ENCODE peak calls at places on chromosomes 3 and 15, in nine cellular contexts. H, Q, O, M, R, L, D, B and S are unnamed samples.

GRCh38 chr3:28677581-28677980 is 329.0 kb upstream of the AZI2 start:
- DNase-seq in H (no peak), Q (no peak), O (no peak), M (no peak), R (no peak), L (no peak), D (no peak), B (no peak), S (peak; percentile 59)

GRCh38 chr15:49103002-49103401 is 52.4 kb downstream of the COPS2 start:
- DNase-seq in H (no peak), Q (no peak), O (no peak), M (no peak), R (no peak), L (no peak), D (no peak), B (peak; percentile 61), S (no peak)

GRCh38 chr3:11370134-11370533 is 97.9 kb downstream of the ATG7 start:
- DNase-seq in H (no peak), Q (no peak), O (no peak), M (no peak), R (peak; percentile 23), L (no peak), D (no peak), B (no peak), S (no peak)

GRCh38 chr3:134250717-134251220 is at the start of gene RYK:
- DNase-seq in H (peak; percentile 92), Q (peak; percentile 77), O (peak; percentile 70), M (peak; percentile 63), R (peak; percentile 74), L (peak; percentile 83), D (peak; percentile 87), B (peak; percentile 60), S (peak; percentile 78)

GRCh38 chr3:125032100-125032643 is 23.6 kb downstream of the HEG1 start:
- DNase-seq in H (no peak), Q (no peak), O (no peak), M (no peak), R (no peak), L (no peak), D (no peak), B (no peak), S (no peak)

GRCh38 chr3:112651516-112651915 is 10.6 kb upstream of the CCDC80 start:
- DNase-seq in H (no peak), Q (no peak), O (no peak), M (no peak), R (no peak), L (no peak), D (no peak), B (peak; percentile 91), S (no peak)

GRCh38 chr3:24259901-24260512 is 234.6 kb downstream of the THRB start:
- DNase-seq in H (no peak), Q (no peak), O (peak; percentile 31), M (no peak), R (no peak), L (no peak), D (peak; percentile 53), B (peak; percentile 55), S (no peak)

GRCh38 chr15:62382046-62382445 is 217.0 kb upstream of the C2CD4B start:
- DNase-seq in H (no peak), Q (no peak), O (no peak), M (no peak), R (no peak), L (no peak), D (no peak), B (no peak), S (no peak)

GRCh38 chr3:142896201-142896755 is 7.4 kb upstream of the PCOLCE2 start:
- DNase-seq in H (no peak), Q (no peak), O (no peak), M (no peak), R (no peak), L (no peak), D (no peak), B (peak; percentile 80), S (no peak)

GRCh38 chr3:167723872-167724271 is 10.8 kb downstream of the PDCD10 start:
- DNase-seq in H (no peak), Q (no peak), O (no peak), M (no peak), R (no peak), L (no peak), D (no peak), B (no peak), S (no peak)

GRCh38 chr15:43329222-43329959 is 982 bp downstream of the LCMT2 start:
- DNase-seq in H (peak; percentile 79), Q (no peak), O (no peak), M (no peak), R (peak; percentile 22), L (no peak), D (no peak), B (peak; percentile 36), S (no peak)

GRCh38 chr3:3615533-3615932 is 183.7 kb upstream of the LRRN1 start:
- DNase-seq in H (no peak), Q (no peak), O (no peak), M (no peak), R (no peak), L (no peak), D (no peak), B (peak; percentile 72), S (no peak)

GRCh38 chr15:51382787-51383186 is 41.3 kb downstream of the GLDN start:
- DNase-seq in H (no peak), Q (no peak), O (peak; percentile 49), M (no peak), R (no peak), L (peak; percentile 21), D (no peak), B (peak; percentile 20), S (no peak)

GRCh38 chr3:63933459-63933858 is 21.3 kb upstream of the SCAANT1 start:
- DNase-seq in H (no peak), Q (no peak), O (no peak), M (no peak), R (no peak), L (no peak), D (no peak), B (no peak), S (no peak)

GRCh38 chr3:172519241-172519640 is 4.0 kb downstream of the TNFSF10 start:
- DNase-seq in H (no peak), Q (no peak), O (no peak), M (no peak), R (no peak), L (no peak), D (no peak), B (no peak), S (no peak)

GRCh38 chr3:160981217-160981938 is 123.8 kb downstream of the B3GALNT1 start:
- DNase-seq in H (no peak), Q (peak; percentile 9), O (no peak), M (no peak), R (peak; percentile 5), L (no peak), D (no peak), B (peak; percentile 8), S (peak; percentile 58)

GRCh38 chr3:51396401-51396800 is 5.3 kb downstream of the RBM15B start:
- DNase-seq in H (no peak), Q (no peak), O (no peak), M (no peak), R (no peak), L (no peak), D (no peak), B (no peak), S (no peak)

GRCh38 chr3:32315441-32315840 is 76.2 kb upstream of the CMTM7 start:
- DNase-seq in H (no peak), Q (no peak), O (no peak), M (no peak), R (no peak), L (no peak), D (no peak), B (no peak), S (no peak)

DNA sequence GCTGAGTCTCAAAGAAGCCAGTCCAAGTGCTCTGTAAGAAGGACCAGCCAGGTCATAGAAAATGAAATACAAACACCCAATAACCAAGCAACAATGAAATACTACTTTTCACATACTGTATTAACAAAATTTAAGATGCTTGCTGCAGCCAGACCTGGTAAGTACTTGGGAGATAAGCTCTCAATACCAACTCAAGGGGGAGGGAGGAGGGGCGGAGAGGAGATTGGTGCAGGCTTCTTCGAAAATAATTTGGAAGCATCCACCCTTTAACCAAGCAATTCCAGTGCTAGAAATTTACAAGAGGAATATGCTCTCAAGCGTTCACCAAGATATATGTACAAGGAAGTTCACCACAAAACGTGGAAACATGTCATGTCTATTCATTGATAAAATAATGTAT is 7.6 kb upstream of the LRRC2 start:
- DNase-seq in H (no peak), Q (no peak), O (no peak), M (no peak), R (no peak), L (no peak), D (no peak), B (no peak), S (no peak)
- H3K27ac ChIP-seq in H (no peak overlapping the region), Q (no peak overlapping the region), O (no peak overlapping the region), M (no peak overlapping the region), R (no peak overlapping the region), L (no peak overlapping the region), D (no peak overlapping the region), B (no peak overlapping the region), S (no peak overlapping the region)

GRCh38 chr3:177818712-177819111 is 621.4 kb upstream of the TBL1XR1 start:
- DNase-seq in H (no peak), Q (no peak), O (no peak), M (no peak), R (no peak), L (no peak), D (no peak), B (no peak), S (no peak)
- H3K4me1 ChIP-seq in H (no peaks in the 10 kb centered on the region), Q (peaks cover 45% of the 10 kb centered on the region), O (no peaks in the 10 kb centered on the region), M (no peaks in the 10 kb centered on the region), R (peaks cover 50% of the 10 kb centered on the region), L (no peaks in the 10 kb centered on the region), D (peaks cover 9% of the 10 kb centered on the region), B (peaks cover 8% of the 10 kb centered on the region), S (peaks cover 34% of the 10 kb centered on the region)

GRCh38 chr3:123310741-123311140 is 109.0 kb downstream of the SEC22A start:
- DNase-seq in H (peak; percentile 44), Q (no peak), O (no peak), M (no peak), R (no peak), L (no peak), D (no peak), B (no peak), S (no peak)
- H3K27ac ChIP-seq in H (no peak overlapping the region), Q (no peak overlapping the region), O (no peak overlapping the region), M (no peak overlapping the region), R (no peak overlapping the region), L (no peak overlapping the region), D (no peak overlapping the region), B (no peak overlapping the region), S (no peak overlapping the region)

DNA sequence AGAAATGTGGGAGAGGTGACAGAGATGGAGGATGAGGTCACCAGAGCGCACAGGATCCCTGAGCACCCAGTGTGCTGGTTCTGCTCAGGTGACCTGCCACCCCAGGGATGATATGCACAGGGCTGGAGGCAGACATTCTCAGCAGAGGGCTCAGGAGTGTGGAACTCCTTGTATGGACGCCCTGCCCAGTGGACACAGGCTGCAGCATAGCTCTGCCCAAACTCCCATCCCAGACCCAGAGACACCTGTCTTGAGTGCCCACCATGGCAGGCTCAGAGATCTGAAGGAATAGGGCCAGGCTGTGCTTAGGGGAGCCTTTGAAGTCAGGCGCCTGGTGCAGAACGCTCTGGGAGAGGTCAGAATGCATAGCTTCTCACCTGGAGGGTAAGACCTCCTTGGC is 47.3 kb downstream of the PPCDC start:
- DNase-seq in H (no peak), Q (no peak), O (no peak), M (no peak), R (no peak), L (no peak), D (no peak), B (no peak), S (no peak)
- H3K4me1 ChIP-seq in H (no peaks in the 10 kb centered on the region), Q (peaks cover 16% of the 10 kb centered on the region), O (peaks cover 60% of the 10 kb centered on the region), M (peaks cover 27% of the 10 kb centered on the region), R (peaks cover 24% of the 10 kb centered on the region), L (no peaks in the 10 kb centered on the region), D (no peaks in the 10 kb centered on the region), B (peaks cover 9% of the 10 kb centered on the region), S (no peaks in the 10 kb centered on the region)

GRCh38 chr3:12946134-12946533 is 104.8 kb upstream of the RPL32 start:
- DNase-seq in H (no peak), Q (no peak), O (no peak), M (no peak), R (no peak), L (no peak), D (no peak), B (no peak), S (no peak)
- H3K27ac ChIP-seq in H (peak overlapping the region; percentile 43), Q (no peak overlapping the region), O (no peak overlapping the region), M (no peak overlapping the region), R (peak overlapping the region; percentile 32), L (no peak overlapping the region), D (peak overlapping the region; percentile 3), B (no peak overlapping the region), S (no peak overlapping the region)